ENCODE peak calls at places on chromosome 16, in four cellular contexts. F is lower leg skin, A is OCI-LY7, P is cardiac fibroblast. L is an unnamed sample.

GRCh38 chr16:57541754-57542435 is 548 bp upstream of the ADGRG5 start:
- DNase-seq in A (no peak), P (no peak), F (no peak), L (no peak)

GRCh38 chr16:55562936-55563335 is 3.5 kb upstream of the CAPNS2 start:
- DNase-seq in P (peak; percentile 38), F (no peak), A (no peak), L (no peak)

GRCh38 chr16:66902648-66903543 is 15.8 kb downstream of the CDH16 start:
- DNase-seq in F (no peak), P (no peak), A (no peak), L (no peak)

GRCh38 chr16:1793578-1794220 is at the start of gene IGFALS:
- DNase-seq in P (no peak), F (no peak), A (no peak), L (no peak)

GRCh38 chr16:50974438-50975036 is 176.5 kb downstream of the SALL1 start:
- DNase-seq in A (peak; percentile 11), P (no peak), F (no peak), L (peak; percentile 71)

GRCh38 chr16:67542464-67542863 is 13.8 kb downstream of the RIPOR1 start:
- DNase-seq in F (no peak), P (peak; percentile 83), A (peak; percentile 85), L (no peak)

GRCh38 chr16:58299757-58300349 is 5.0 kb upstream of the PRSS54 start:
- DNase-seq in F (no peak), P (peak; percentile 11), A (peak; percentile 56), L (no peak)

GRCh38 chr16:73365010-73365409 is 317.1 kb upstream of the ZFHX3 start:
- DNase-seq in A (no peak), P (peak; percentile 5), F (no peak), L (no peak)

GRCh38 chr16:51701025-51701424 is 550.0 kb upstream of the SALL1 start:
- DNase-seq in A (no peak), P (no peak), F (no peak), L (no peak)

GRCh38 chr16:29126621-29127020 is 141.8 kb downstream of the LAT start:
- DNase-seq in P (no peak), F (no peak), A (no peak), L (no peak)

GRCh38 chr16:47966325-47966724 is 189.5 kb downstream of the ABCC12 start:
- DNase-seq in P (no peak), A (no peak), F (no peak), L (no peak)

GRCh38 chr16:67546761-67547422 is 15.4 kb upstream of the CTCF start:
- DNase-seq in P (peak; percentile 82), A (peak; percentile 90), F (peak; percentile 69), L (no peak)

GRCh38 chr16:30984669-30985400 is at the start of gene HSD3B7:
- DNase-seq in A (peak; percentile 69), P (peak; percentile 86), F (peak; percentile 87), L (no peak)

GRCh38 chr16:75282811-75283281 is 31.4 kb upstream of the BCAR1 start:
- DNase-seq in A (no peak), P (no peak), F (no peak), L (no peak)

GRCh38 chr16:84976644-84977400 is 34.5 kb downstream of the ZDHHC7 start:
- DNase-seq in F (peak; percentile 56), P (peak; percentile 25), A (no peak), L (no peak)

GRCh38 chr16:74309789-74310781 is 13.5 kb downstream of the PSMD7 start:
- DNase-seq in P (peak; percentile 70), F (no peak), A (peak; percentile 55), L (no peak)

GRCh38 chr16:75196826-75197225 is 10.1 kb downstream of the CTRB2 start:
- DNase-seq in P (no peak), F (no peak), A (no peak), L (no peak)

GRCh38 chr16:23996258-23996955 is 160.6 kb downstream of the PRKCB start:
- DNase-seq in A (no peak), P (no peak), F (no peak), L (no peak)

GRCh38 chr16:87007907-87008306 is 309.3 kb downstream of the C16orf95 start:
- DNase-seq in P (no peak), A (no peak), F (no peak), L (no peak)

GRCh38 chr16:81813648-81814047 is 34.6 kb downstream of the PLCG2 start:
- DNase-seq in F (no peak), A (no peak), P (no peak), L (no peak)

GRCh38 chr16:57892041-57892440 is 78.9 kb downstream of the CNGB1 start:
- DNase-seq in P (no peak), F (no peak), A (no peak), L (peak; percentile 83)

GRCh38 chr16:25121824-25122600 is 10.5 kb downstream of the LCMT1 start:
- DNase-seq in A (no peak), P (no peak), F (no peak), L (no peak)

GRCh38 chr16:72530434-72530833 is 358.5 kb upstream of the PMFBP1 start:
- DNase-seq in A (no peak), P (peak; percentile 87), F (no peak), L (no peak)

GRCh38 chr16:70438983-70439862 is at the start of gene ST3GAL2:
- DNase-seq in A (peak; percentile 96), F (peak; percentile 90), P (peak; percentile 97), L (no peak)

GRCh38 chr16:66485361-66485760 is 58.3 kb downstream of the BEAN1 start:
- DNase-seq in F (no peak), P (no peak), A (no peak), L (no peak)

GRCh38 chr16:85446846-85447656 is 166.1 kb upstream of the GSE1 start:
- DNase-seq in F (no peak), P (no peak), A (peak; percentile 91), L (no peak)

GRCh38 chr16:67656344-67657016 is 3.6 kb downstream of the ACD start:
- DNase-seq in A (no peak), F (no peak), P (no peak), L (no peak)

GRCh38 chr16:1338119-1338730 is 4.8 kb downstream of the BAIAP3 start:
- DNase-seq in A (peak; percentile 54), F (no peak), P (no peak), L (no peak)

GRCh38 chr16:9114112-9114511 is 22.7 kb downstream of the HAPSTR1 start:
- DNase-seq in A (no peak), F (no peak), P (no peak), L (no peak)

GRCh38 chr16:62036101-62036806 is at the start of gene CDH8:
- DNase-seq in P (no peak), A (no peak), F (no peak), L (no peak)

GRCh38 chr16:86509759-86510464 is 415 bp upstream of the FOXF1 start:
- DNase-seq in P (peak; percentile 59), F (no peak), A (no peak), L (no peak)

GRCh38 chr16:78925071-78925714 is 675.3 kb downstream of the MAF start:
- DNase-seq in A (peak; percentile 48), F (no peak), P (no peak), L (no peak)

GRCh38 chr16:86541560-86541959 is 13.5 kb downstream of the MTHFSD start:
- DNase-seq in F (no peak), A (no peak), P (no peak), L (no peak)

GRCh38 chr16:9047689-9048301 is 43.6 kb upstream of the HAPSTR1 start:
- DNase-seq in A (no peak), P (peak; percentile 100), F (peak; percentile 93), L (peak; percentile 94)

GRCh38 chr16:63171545-63171944 is 1135.3 kb upstream of the CDH8 start:
- DNase-seq in P (no peak), A (no peak), F (no peak), L (no peak)

GRCh38 chr16:13896543-13897182 is 23.3 kb upstream of the ERCC4 start:
- DNase-seq in P (no peak), A (peak; percentile 24), F (no peak), L (no peak)

GRCh38 chr16:3696425-3697218 is 20.7 kb downstream of the TRAP1 start:
- DNase-seq in A (no peak), F (no peak), P (peak; percentile 89), L (no peak)
- H3K4me3 ChIP-seq in A (no peak overlapping the region), F (no peak overlapping the region), P (no peak overlapping the region), L (peak overlapping the region; percentile 48)

GRCh38 chr16:11972128-11972527 is 4.4 kb upstream of the SNX29 start:
- DNase-seq in A (no peak), F (no peak), P (no peak), L (no peak)
- TF ChIP-seq CTCF in A (peak; percentile 53), F (no peak), P (no peak), L (peak; percentile 35)

GRCh38 chr16:3971261-3971660 is 90.7 kb upstream of the CREBBP start:
- DNase-seq in F (no peak), P (peak; percentile 68), A (no peak), L (no peak)
- H3K4me3 ChIP-seq in F (no peak overlapping the region), P (no peak overlapping the region), A (no peak overlapping the region), L (no peak overlapping the region)

DNA sequence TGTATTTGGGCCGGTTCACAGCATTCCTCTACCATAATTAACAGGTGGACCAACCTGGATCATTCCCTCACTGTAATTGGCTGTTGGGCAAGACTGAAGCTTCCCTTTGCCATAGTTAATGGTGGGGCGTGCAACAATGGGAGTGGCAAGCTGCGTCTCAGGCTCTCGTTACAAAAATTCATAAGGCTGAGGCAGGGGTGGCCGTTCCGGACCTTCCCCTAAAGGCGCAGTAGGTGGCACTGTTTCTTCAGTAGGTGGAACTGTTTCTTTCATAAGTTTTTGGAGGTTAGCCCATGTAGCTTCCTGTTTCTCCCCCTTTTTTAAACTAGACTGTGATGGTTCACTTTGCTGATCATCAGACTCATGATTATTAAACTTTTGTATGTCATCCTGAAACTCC is 17.0 kb upstream of the TMC5 start:
- DNase-seq in P (no peak), F (no peak), A (peak; percentile 14), L (no peak)
- TF ChIP-seq CTCF in P (no peak), F (no peak), A (peak; percentile 68), L (no peak)